ENCODE peak calls at places on chromosome 10, in four cellular contexts. X is neural crest cell; A is bronchial epithelial cell; W is CD4-positive, alpha-beta T cell. Q is an unnamed sample.

GRCh38 chr10:130422366-130423324 is 286.5 kb downstream of the GLRX3 start:
- DNase-seq in X (no peak), A (no peak), W (no peak), Q (no peak)

GRCh38 chr10:19816420-19817250 is at the start of gene PLXDC2:
- DNase-seq in X (peak; percentile 40), A (peak; percentile 47), W (no peak), Q (no peak)

GRCh38 chr10:100209303-100209702 is 20.1 kb downstream of the CHUK start:
- DNase-seq in X (no peak), A (no peak), W (no peak), Q (no peak)

GRCh38 chr10:100600218-100600617 is 64.5 kb downstream of the HIF1AN start:
- DNase-seq in X (no peak), A (peak; percentile 53), W (no peak), Q (no peak)

GRCh38 chr10:3486346-3487065 is 298.5 kb downstream of the KLF6 start:
- DNase-seq in X (no peak), A (peak; percentile 96), W (no peak), Q (no peak)

GRCh38 chr10:14545827-14546226 is 215.1 kb upstream of the FRMD4A start:
- DNase-seq in X (no peak), A (peak; percentile 73), W (no peak), Q (no peak)

GRCh38 chr10:101284171-101285092 is 55.2 kb upstream of the LBX1 start:
- DNase-seq in X (no peak), A (no peak), W (no peak), Q (no peak)

GRCh38 chr10:28677889-28678686 is 767 bp downstream of the BAMBI start:
- DNase-seq in X (peak; percentile 42), A (peak; percentile 22), W (no peak), Q (no peak)

GRCh38 chr10:122591736-122592135 is 31.2 kb downstream of the DMBT1 start:
- DNase-seq in X (no peak), A (no peak), W (no peak), Q (no peak)

GRCh38 chr10:121077331-121077730 is 226.2 kb downstream of the WDR11 start:
- DNase-seq in X (no peak), A (peak; percentile 79), W (no peak), Q (no peak)

GRCh38 chr10:69641261-69641980 is 11.4 kb downstream of the FAM241B start:
- DNase-seq in X (no peak), A (peak; percentile 40), W (no peak), Q (no peak)

GRCh38 chr10:20503186-20503585 is 393.9 kb downstream of the NEBL start:
- DNase-seq in X (no peak), A (no peak), W (no peak), Q (no peak)

GRCh38 chr10:72611783-72612182 is 14.1 kb downstream of the MICU1 start:
- DNase-seq in X (no peak), A (no peak), W (no peak), Q (no peak)

GRCh38 chr10:120735773-120736371 is 115.3 kb upstream of the WDR11 start:
- DNase-seq in X (no peak), A (peak; percentile 46), W (no peak), Q (no peak)

DNA sequence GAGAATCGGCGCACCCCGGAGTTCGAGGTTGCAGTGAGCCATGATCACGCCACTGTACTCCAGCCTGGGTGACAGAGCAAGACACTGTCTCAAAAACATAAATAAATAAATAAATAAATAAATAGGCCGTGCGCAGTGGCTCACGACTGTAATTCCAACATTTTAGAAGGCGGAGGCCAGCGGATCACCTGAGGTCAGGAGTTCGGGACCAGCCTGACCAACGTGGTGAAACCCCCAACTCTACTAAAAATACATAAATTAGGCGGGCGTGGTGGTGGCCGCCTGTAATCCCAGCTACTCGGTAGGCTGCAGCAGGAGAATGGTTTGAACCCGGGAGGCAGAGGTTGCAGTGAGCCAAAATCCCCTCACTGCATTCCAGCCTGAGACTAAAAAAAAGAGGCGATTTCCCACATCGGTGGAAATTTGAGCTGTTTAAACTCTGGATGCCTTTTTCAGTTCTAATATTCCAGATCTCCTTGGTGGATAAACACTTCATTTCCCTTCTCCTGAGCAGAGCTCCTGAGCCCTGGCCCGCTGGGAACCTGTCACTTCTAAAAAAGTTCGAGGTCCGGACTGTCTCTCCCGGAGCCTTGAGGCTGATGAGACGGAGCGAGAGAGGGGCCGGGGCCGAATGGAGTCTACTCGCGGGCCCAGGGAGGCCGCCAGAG is 2.0 kb upstream of the NFKB2 start:
- DNase-seq in X (no peak), A (no peak), W (no peak), Q (no peak)
- TF ChIP-seq CTCF in X (no peak), A (no peak), W (peak; percentile 87), Q (no peak)

GRCh38 chr10:94061026-94061425 is 67.3 kb downstream of the PLCE1 start:
- DNase-seq in X (no peak), A (no peak), W (no peak), Q (no peak)
- TF ChIP-seq CTCF in X (no peak), A (no peak), W (no peak), Q (no peak)

GRCh38 chr10:32056136-32057040 is at the start of gene KIF5B:
- DNase-seq in X (peak; percentile 87), A (peak; percentile 69), W (peak; percentile 85), Q (peak; percentile 90)
- TF ChIP-seq CTCF in X (no peak), A (no peak), W (no peak), Q (no peak)

GRCh38 chr10:81843042-81843441 is 32.0 kb upstream of the NRG3 start:
- DNase-seq in X (no peak), A (no peak), W (no peak), Q (no peak)

DNA sequence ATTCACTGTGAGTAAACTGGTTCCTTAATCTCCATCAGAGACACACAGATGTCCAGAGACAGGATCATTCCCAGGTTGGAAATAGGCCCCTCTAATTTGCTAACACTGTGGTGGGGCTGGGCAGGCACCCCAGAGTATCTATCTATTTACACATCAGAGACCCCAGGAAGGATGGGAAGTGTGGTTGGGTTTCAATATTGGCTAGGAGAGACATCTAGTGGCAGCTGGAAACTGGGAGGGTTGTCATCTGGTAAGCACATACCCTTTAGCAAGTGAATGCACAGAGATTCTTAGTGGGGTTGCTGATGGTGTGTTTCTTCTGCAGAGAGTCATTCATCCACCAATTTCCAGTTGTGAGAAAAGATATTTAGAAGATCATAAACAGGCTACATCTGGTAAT is 36.0 kb upstream of the NRG3 start:
- DNase-seq in X (peak; percentile 6), A (no peak), W (no peak), Q (no peak)
- TF ChIP-seq CTCF in X (peak; percentile 51), A (no peak), W (no peak), Q (no peak)

GRCh38 chr10:12707461-12708185 is 293.9 kb downstream of the CCDC3 start:
- DNase-seq in X (peak; percentile 37), A (peak; percentile 90), W (no peak), Q (no peak)
- TF ChIP-seq CTCF in X (peak; percentile 68), A (peak; percentile 51), W (no peak), Q (no peak)

DNA sequence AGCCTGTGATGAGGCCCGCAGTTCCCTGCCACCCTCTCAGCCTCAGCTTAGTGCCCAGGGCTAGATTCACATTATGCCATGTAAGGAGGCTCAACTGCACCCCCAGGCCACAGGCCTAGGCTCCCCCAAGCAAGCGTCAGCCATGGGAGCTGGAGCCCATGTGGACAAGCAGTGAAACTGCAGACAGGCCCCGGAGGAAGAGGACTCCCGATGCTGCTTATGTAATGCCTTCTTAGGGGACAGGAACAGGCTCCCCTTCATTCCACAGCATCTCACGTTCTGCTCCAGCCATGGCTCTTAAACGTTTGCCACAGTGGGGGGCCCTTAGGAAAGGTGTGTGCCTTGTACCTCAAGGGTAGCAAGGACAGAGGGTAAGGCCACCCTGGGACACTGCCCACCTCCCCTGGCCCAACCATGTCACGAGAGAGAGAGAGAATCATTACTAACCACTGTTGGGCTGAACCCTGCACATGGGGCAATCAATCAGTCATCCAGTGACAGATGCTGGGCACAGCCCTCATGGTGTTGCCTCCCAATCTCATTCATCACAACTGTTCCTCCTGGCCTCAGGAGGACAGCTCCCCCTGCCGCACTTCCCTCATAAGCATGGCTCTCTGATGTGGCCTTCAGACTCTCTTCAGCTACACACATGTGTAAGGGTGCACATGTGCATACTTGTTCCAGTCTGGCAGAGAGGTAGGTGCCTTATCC is 263.0 kb downstream of the GRID1 start:
- DNase-seq in X (no peak), A (no peak), W (no peak), Q (no peak)
- TF ChIP-seq CTCF in X (no peak), A (no peak), W (no peak), Q (no peak)

DNA sequence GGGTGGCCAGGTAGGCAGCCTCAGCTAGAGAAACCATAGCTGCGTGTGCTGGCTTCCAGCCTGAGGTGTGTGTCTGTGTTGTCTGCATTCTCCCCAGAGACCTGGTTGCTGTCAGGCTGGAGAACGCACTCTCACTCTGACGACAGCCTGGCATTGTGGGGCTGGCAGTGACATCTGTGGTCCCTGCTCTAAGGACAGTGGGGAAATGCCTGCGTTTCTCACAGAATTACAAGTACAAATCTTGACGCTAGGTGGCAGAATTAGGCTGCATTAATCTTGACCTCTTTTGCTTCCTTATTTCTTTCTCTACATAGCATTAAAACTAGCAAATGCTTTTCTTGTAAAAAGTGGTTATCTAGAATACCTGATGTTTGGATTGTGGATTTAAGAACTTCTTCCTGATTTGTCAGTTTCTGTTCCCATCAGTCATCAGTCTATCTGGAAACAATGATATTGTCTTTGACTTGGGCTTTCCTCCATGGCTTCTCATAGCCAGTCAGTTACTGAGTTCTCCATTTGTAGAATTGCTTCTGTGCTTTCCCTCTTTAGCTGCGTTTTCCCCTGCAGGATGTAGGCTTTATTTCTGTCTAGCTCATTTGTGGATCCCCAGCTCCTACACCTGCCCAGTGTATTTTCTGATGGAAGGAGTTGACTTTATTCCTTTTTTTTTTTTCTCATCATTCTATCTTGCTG is 86.0 kb downstream of the FANK1 start:
- DNase-seq in X (peak; percentile 35), A (peak; percentile 67), W (no peak), Q (peak; percentile 31)
- TF ChIP-seq CTCF in X (peak; percentile 84), A (peak; percentile 56), W (peak; percentile 38), Q (no peak)

DNA sequence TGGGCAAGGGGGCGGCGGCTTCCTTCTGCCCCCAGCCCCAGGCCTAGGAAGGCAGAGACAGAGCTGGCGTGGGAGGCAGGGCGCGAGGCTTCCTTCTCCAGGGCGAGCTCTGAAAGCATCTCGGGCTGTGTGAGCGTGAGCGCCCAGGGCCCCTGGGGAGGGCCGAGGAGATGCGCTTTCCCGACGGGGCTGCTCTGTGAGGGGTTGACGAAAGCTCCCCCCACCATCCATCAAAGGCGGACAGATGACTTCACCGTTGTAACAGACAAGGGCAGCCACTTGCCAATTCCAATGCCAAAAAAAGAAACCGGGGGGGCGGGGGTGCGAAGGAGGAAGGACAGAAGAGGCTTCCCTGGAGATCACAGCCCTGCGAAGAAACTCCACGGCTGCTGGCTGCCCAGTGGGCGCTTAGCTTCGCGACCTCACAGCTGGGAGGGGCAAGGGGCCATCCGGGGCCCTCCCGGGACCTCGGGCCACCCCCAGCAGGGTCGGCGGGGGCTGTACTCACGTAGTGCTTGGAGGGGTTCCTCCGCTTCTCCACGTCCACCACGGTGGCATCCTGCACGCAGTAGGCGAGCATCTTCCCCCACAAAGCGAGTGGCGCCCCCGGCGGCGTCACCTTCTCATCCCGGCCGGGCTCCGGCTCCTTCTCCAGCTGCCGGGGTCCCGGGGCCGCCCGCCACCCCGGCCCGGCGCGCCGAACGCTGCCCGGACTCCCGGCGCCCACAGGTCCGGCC is 521 bp downstream of the SH3PXD2A start:
- DNase-seq in X (peak; percentile 53), A (no peak), W (no peak), Q (no peak)
- TF ChIP-seq CTCF in X (peak; percentile 40), A (peak; percentile 30), W (no peak), Q (no peak)

DNA sequence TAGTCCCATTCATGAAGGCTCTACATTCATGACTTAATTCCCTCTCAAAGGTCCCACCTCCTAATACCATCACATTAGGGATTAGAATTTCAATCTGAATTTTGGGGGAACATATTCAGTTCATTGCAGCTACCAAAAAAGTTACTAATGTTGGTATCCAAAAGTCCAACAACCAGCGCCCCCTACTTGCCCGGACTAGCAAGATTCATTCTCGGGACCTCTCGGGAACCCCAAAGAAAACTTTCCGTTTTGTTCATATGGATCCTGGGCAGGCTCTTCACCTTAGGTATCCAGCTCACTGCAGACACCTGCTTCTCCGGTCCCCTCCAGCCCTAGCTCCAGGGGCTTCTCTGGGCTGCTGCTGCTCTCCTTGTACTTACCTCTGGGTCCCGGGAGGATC is 8.9 kb upstream of the GRK5 start:
- DNase-seq in X (no peak), A (peak; percentile 18), W (no peak), Q (no peak)
- TF ChIP-seq CTCF in X (peak; percentile 28), A (peak; percentile 46), W (peak; percentile 42), Q (no peak)